ENCODE peak calls at places on chromosomes 11 and 22, in five cellular contexts. X is vagina, A is psoas muscle, T is tibial artery, Y is brain microvascular endothelial cell. Z is an unnamed sample. For H3K36me3, the result is how much of the 10 kb centered on the place peaks cover.

GRCh38 chr22:33726294-33726711 is 194.0 kb downstream of the LARGE1 start:
- DNase-seq in X (no peak), A (no peak), T (no peak), Y (peak), Z (no peak)

GRCh38 chr11:46916669-46917108 is 1.7 kb downstream of the LRP4 start:
- DNase-seq in X (no peak), A (peak), T (peak), Y (peak), Z (no peak)

GRCh38 chr11:91997178-91997577 is 227.4 kb upstream of the FAT3 start:
- DNase-seq in X (no peak), A (no peak), T (no peak), Y (no peak), Z (no peak)

GRCh38 chr11:121318848-121319834 is 26.6 kb downstream of the SC5D start:
- DNase-seq in X (no peak), A (no peak), T (no peak), Y (peak), Z (no peak)

GRCh38 chr11:118705796-118706545 is 26.5 kb upstream of the TREH start:
- DNase-seq in X (no peak), A (no peak), T (no peak), Y (no peak), Z (no peak)

GRCh38 chr11:13415201-13415600 is 47.8 kb downstream of the BTBD10 start:
- DNase-seq in X (no peak), A (no peak), T (no peak), Y (no peak), Z (no peak)

GRCh38 chr11:27524155-27524554 is 17.6 kb upstream of the LIN7C start:
- DNase-seq in X (no peak), A (no peak), T (no peak), Y (peak), Z (no peak)

GRCh38 chr22:27438271-27438980 is 363.1 kb downstream of the MN1 start:
- DNase-seq in X (no peak), A (no peak), T (peak), Y (no peak), Z (no peak)

GRCh38 chr11:131109256-131109655 is 193.0 kb upstream of the SNX19 start:
- DNase-seq in X (no peak), A (no peak), T (no peak), Y (peak), Z (no peak)

GRCh38 chr11:43145653-43146052 is 166.1 kb upstream of the API5 start:
- DNase-seq in X (no peak), A (no peak), T (no peak), Y (no peak), Z (no peak)

GRCh38 chr11:132876301-132877071 is 655.8 kb downstream of the OPCML start:
- DNase-seq in X (no peak), A (no peak), T (no peak), Y (no peak), Z (no peak)

GRCh38 chr22:31084811-31085492 is 3.8 kb downstream of the SMTN start:
- DNase-seq in X (no peak), A (peak), T (peak), Y (peak), Z (peak)

GRCh38 chr22:27344546-27344945 is 457.0 kb downstream of the MN1 start:
- DNase-seq in X (no peak), A (no peak), T (no peak), Y (no peak), Z (no peak)

GRCh38 chr11:18491924-18492323 is 34.8 kb downstream of the TSG101 start:
- DNase-seq in X (no peak), A (no peak), T (no peak), Y (no peak), Z (no peak)

GRCh38 chr22:39264344-39265116 is 19.7 kb upstream of the PDGFB start:
- DNase-seq in X (no peak), A (peak), T (peak), Y (no peak), Z (no peak)

GRCh38 chr22:38314992-38315800 is 2.0 kb downstream of the CSNK1E start:
- DNase-seq in X (no peak), A (no peak), T (no peak), Y (no peak), Z (no peak)

GRCh38 chr11:108966206-108966605 is 301.3 kb downstream of the DDX10 start:
- DNase-seq in X (no peak), A (no peak), T (no peak), Y (peak), Z (no peak)

GRCh38 chr22:27489265-27489675 is 312.3 kb downstream of the MN1 start:
- DNase-seq in X (no peak), A (no peak), T (peak), Y (peak), Z (no peak)

GRCh38 chr11:44795803-44796535 is 69.2 kb downstream of the TSPAN18 start:
- DNase-seq in X (no peak), A (no peak), T (no peak), Y (no peak), Z (no peak)

GRCh38 chr11:131870305-131870704 is 499.9 kb downstream of the NTM start:
- DNase-seq in X (no peak), A (no peak), T (no peak), Y (no peak), Z (no peak)

GRCh38 chr11:838441-839279 is 3.7 kb downstream of the POLR2L start:
- DNase-seq in X (no peak), A (no peak), T (no peak), Y (no peak), Z (no peak)

GRCh38 chr22:41565403-41566054 is 4.7 kb downstream of the CSDC2 start:
- DNase-seq in X (no peak), A (peak), T (peak), Y (peak), Z (no peak)

GRCh38 chr22:35957589-35957988 is 71.0 kb downstream of the RBFOX2 start:
- DNase-seq in X (no peak), A (no peak), T (no peak), Y (no peak), Z (no peak)

GRCh38 chr11:100776212-100776896 is 89.3 kb downstream of the ARHGAP42 start:
- DNase-seq in X (no peak), A (no peak), T (no peak), Y (peak), Z (no peak)

GRCh38 chr22:19103881-19104821 is 18.1 kb downstream of the DGCR2 start:
- DNase-seq in X (no peak), A (no peak), T (no peak), Y (no peak), Z (no peak)

GRCh38 chr11:102494216-102494615 is 36.3 kb downstream of the MMP7 start:
- DNase-seq in X (no peak), A (no peak), T (no peak), Y (peak), Z (no peak)

GRCh38 chr11:119905162-119905561 is 176.2 kb upstream of the NECTIN1 start:
- DNase-seq in X (no peak), A (no peak), T (no peak), Y (no peak), Z (no peak)

GRCh38 chr11:119907122-119907933 is 178.3 kb upstream of the NECTIN1 start:
- DNase-seq in X (no peak), A (no peak), T (no peak), Y (no peak), Z (no peak)

GRCh38 chr11:119904636-119905035 is 175.6 kb upstream of the NECTIN1 start:
- DNase-seq in X (no peak), A (no peak), T (no peak), Y (no peak), Z (no peak)

GRCh38 chr11:119907934-119908760 is 179.1 kb upstream of the NECTIN1 start:
- DNase-seq in X (no peak), A (no peak), T (no peak), Y (no peak), Z (no peak)

DNA sequence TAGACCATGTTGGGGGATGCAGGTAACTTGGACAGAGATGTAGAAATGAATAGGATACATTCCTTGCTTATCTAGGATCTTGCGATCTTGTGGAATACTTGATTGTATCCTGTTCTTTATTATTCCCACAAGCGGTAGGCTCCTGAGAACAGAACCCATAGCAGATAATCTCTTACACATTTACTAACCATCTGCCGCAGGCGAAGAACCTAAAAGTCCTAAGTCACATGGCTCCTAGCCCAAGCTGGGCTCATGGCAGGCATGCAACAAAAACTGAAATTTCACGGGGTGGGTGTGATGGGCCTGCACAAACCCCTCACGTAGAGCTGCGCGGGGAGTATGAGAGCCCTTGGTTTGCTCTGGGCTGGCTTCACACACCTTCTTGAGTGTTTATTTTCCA is 177.4 kb upstream of the NECTIN1 start:
- DNase-seq in X (no peak), A (no peak), T (no peak), Y (no peak), Z (no peak)
- H3K27ac ChIP-seq in X (no peak), A (no peak), T (no peak), Y (no peak), Z (no peak)

GRCh38 chr11:2954263-2954662 is 25.0 kb upstream of the PHLDA2 start:
- DNase-seq in X (no peak), A (no peak), T (no peak), Y (no peak), Z (no peak)
- H3K36me3 ChIP-seq in X (under half), A (half or more), T (half or more), Y (half or more), Z (half or more)

GRCh38 chr11:47980907-47981621 is 705 bp downstream of the PTPRJ start:
- DNase-seq in X (no peak), A (peak), T (no peak), Y (no peak), Z (no peak)
- TF ChIP-seq CTCF in X (no peak), A (peak), T (peak), Y (peak), Z (peak)

DNA sequence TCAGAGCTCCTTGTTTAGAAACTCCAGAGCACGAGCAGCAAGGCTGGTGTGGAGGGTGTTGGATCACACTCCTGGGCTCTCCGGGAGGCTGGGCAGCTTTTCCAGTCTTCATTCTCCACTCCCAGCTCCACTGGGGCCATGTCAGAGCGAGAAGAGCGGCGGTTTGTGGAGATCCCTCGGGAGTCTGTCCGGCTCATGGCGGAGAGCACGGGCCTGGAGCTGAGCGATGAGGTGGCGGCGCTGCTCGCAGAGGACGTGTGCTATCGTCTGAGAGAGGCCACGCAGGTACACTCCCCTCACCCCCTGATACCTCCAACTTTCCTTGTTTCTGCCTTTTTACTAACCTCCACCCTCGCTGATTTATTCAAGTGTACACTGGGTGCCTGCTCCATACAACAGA is 4.5 kb downstream of the TAF6L start:
- DNase-seq in X (no peak), A (no peak), T (no peak), Y (no peak), Z (no peak)
- H3K27ac ChIP-seq in X (no peak), A (no peak), T (no peak), Y (no peak), Z (no peak)

GRCh38 chr11:60870733-60871377 is 3.5 kb downstream of the ZP1 start:
- DNase-seq in X (no peak), A (no peak), T (no peak), Y (no peak), Z (no peak)

GRCh38 chr11:60872952-60873524 is 5.7 kb downstream of the ZP1 start:
- DNase-seq in X (no peak), A (peak), T (no peak), Y (peak), Z (no peak)

GRCh38 chr11:60872124-60872951 is 5.0 kb downstream of the ZP1 start:
- DNase-seq in X (no peak), A (peak), T (peak), Y (peak), Z (no peak)

GRCh38 chr11:60870276-60870675 is 2.9 kb downstream of the ZP1 start:
- DNase-seq in X (no peak), A (no peak), T (no peak), Y (no peak), Z (no peak)

GRCh38 chr11:60871378-60872061 is 4.2 kb downstream of the ZP1 start:
- DNase-seq in X (no peak), A (no peak), T (no peak), Y (peak), Z (no peak)
- H3K36me3 ChIP-seq in X (under half), A (under half), T (under half), Y (under half), Z (under half)

GRCh38 chr11:33094157-33094556 is 54.8 kb downstream of the TCP11L1 start:
- DNase-seq in X (no peak), A (no peak), T (no peak), Y (no peak), Z (no peak)

GRCh38 chr11:33086017-33086416 is 46.6 kb downstream of the TCP11L1 start:
- DNase-seq in X (no peak), A (no peak), T (no peak), Y (no peak), Z (no peak)

GRCh38 chr11:33083918-33084317 is 44.5 kb downstream of the TCP11L1 start:
- DNase-seq in X (no peak), A (no peak), T (no peak), Y (no peak), Z (no peak)

DNA sequence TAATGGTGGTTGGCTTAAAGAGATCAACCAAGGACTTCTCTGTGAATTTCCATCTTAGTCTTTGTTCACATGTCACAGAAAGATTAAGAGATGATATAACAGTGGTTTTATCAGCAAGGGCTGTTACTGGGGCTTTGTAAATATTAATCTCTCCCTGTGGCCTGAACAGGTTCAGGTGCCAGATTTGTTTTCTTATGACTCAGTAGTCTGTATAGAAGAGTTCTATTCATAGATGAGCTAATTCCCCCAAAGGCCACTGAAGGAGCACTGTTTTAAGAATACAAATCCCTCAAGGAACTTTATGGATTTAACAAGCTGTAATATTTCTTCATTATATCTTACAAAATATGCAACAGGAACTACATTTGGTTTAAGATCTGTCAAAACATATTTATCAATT is 50.4 kb downstream of the TCP11L1 start:
- DNase-seq in X (no peak), A (no peak), T (no peak), Y (peak), Z (no peak)
- TF ChIP-seq CTCF in X (no peak), A (no peak), T (no peak), Y (peak), Z (no peak)

DNA sequence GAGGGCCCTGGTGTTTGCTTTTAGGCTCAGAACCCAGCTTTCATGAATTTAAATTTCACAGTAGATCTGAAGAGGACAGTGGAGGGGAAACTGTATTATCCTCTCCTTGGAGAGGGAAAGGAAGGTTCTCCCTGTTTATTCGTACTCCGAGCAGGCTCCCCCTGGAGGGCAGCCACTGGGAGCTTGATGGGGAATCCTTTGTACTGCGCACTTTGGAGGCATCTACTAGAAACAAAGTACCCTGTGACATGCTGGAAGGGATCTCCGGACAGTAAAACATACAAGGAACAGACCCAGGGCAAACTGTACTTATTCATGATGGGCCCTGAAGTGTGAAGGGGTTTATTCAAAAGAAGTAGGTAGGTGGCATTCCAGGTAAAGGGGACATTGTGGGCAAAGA is 27.2 kb downstream of the NAV2 start:
- DNase-seq in X (no peak), A (no peak), T (no peak), Y (no peak), Z (no peak)
- H3K27ac ChIP-seq in X (no peak), A (no peak), T (peak), Y (no peak), Z (peak)

GRCh38 chr11:74648894-74649293 is 56.5 kb downstream of the POLD3 start:
- DNase-seq in X (no peak), A (no peak), T (no peak), Y (no peak), Z (no peak)
- H3K36me3 ChIP-seq in X (under half), A (under half), T (under half), Y (under half), Z (under half)

DNA sequence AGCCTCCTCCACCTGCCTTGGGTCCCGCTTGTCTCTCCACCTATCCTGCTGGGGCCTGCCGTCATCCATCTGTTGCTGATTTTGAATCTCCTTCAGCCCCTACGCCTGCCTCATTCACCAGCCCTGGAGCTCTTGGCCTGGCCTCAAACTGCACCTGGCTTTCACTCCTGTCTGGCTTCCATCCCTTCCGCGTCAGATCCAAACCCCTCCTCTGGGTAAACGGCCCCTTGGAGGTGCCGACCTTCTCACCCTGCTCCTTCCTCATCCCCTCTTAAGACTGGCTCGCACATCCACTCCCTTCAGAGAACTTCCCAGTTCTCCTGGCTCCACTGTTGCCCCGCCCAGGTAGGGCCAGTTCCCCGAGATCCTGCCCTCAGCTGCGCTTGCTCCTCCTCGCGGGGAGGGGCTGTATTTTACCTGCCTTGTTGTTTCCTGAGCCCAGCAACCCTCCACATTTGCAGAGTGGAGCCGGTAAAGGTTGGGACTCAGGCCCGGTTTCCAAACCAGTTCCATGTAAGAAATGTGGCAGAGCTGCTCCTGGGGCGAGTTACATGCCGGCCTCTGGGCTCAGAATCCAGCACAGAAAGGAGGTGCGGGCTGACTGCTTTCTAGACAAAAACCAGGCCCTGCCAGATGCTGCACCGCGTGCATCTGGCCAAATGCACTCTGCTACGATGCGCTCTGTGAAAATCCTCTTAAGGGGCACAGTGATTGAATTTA is 13.9 kb upstream of the SHANK2 start:
- DNase-seq in X (no peak), A (no peak), T (no peak), Y (no peak), Z (no peak)
- TF ChIP-seq CTCF in X (no peak), A (no peak), T (no peak), Y (no peak), Z (no peak)

DNA sequence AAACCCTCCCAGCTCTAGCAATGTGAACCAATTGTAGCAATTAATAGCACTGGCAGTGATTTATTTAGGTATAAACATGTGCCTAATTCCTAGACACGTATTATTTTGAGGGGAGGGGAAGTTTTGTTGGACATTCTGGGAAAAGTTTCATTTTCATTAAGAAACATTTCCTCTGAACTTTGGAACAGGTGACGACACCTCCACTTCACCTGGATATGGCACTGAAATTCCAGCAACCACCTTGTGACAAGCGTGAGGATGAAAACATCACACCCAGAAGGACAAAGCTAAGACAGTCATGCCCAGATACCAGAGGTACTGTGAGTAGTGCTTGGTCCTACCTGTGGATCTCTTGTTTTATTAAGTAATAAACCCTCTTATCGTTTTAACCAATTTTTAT is 679.6 kb upstream of the KIRREL3 start:
- DNase-seq in X (no peak), A (no peak), T (no peak), Y (no peak), Z (no peak)
- H3K27ac ChIP-seq in X (no peak), A (no peak), T (no peak), Y (no peak), Z (no peak)

Z was measured in thoracic aorta.